ENCODE peak calls at places on chromosome 1, in five cellular contexts. L is activated T-helper 1 cell treated with anti-CD3 and anti-CD28 coated beads, Interleukin-12 subunit alpha, Interleukin-12 subunit beta, Interleukin-2, Interleukin-4 antibody, amounts not matched to agents 30 ng/mL and 10 ng/mL and 1 ng/mL, durations not matched to agents 14 hours and 24 hours and 36 hours; U is GM12891; W is left cardiac atrium; B is hypothalamus. J is an unnamed sample.

GRCh38 chr1:181583598-181583997 is 100.3 kb downstream of the CACNA1E start:
- DNase-seq in L (no peak), U (no peak), W (no peak), B (no peak), J (no peak)

GRCh38 chr1:9710037-9710436 is 58.5 kb downstream of the PIK3CD start:
- DNase-seq in U (no peak), L (no peak), B (no peak), W (no peak), J (no peak)

GRCh38 chr1:236465231-236465958 is 58.4 kb upstream of the LGALS8 start:
- DNase-seq in B (no peak), U (no peak), L (no peak), W (no peak), J (no peak)

GRCh38 chr1:19613075-19613748 is 30.9 kb upstream of the NBL1 start:
- DNase-seq in L (no peak), U (no peak), B (no peak), W (no peak), J (no peak)

GRCh38 chr1:159870704-159871103 is 8.2 kb upstream of the VSIG8 start:
- DNase-seq in B (no peak), W (no peak), U (no peak), L (no peak), J (no peak)

GRCh38 chr1:39107891-39108290 is 81.7 kb downstream of the NDUFS5 start:
- DNase-seq in L (no peak), U (no peak), W (no peak), B (no peak), J (no peak)

GRCh38 chr1:29811247-29811646 is 574.9 kb downstream of the PTPRU start:
- DNase-seq in W (no peak), B (no peak), L (no peak), U (no peak), J (no peak)

GRCh38 chr1:59013276-59013927 is 229.6 kb upstream of the JUN start:
- DNase-seq in U (no peak), W (peak), L (no peak), B (no peak), J (no peak)

GRCh38 chr1:156097499-156098178 is 15.4 kb upstream of the MEX3A start:
- DNase-seq in U (no peak), W (no peak), L (peak), B (no peak), J (no peak)

GRCh38 chr1:40789675-40790430 is 6.3 kb downstream of the KCNQ4 start:
- DNase-seq in U (no peak), W (no peak), B (no peak), L (no peak), J (no peak)

GRCh38 chr1:244970236-244970652 is 105.9 kb upstream of the HNRNPU start:
- DNase-seq in B (no peak), L (peak), U (no peak), W (peak), J (no peak)

J was measured in GM18507.